ENCODE peak calls at places on chromosomes 1 and 21, in four cellular contexts. R, W, Y and K are unnamed samples.

GRCh38 chr1:217493290-217493689 is 137.6 kb downstream of the GPATCH2 start:
- DNase-seq in W (no peak), Y (no peak), R (no peak), K (peak)

GRCh38 chr1:234093741-234094140 is 189.3 kb downstream of the SLC35F3 start:
- DNase-seq in W (peak), R (no peak), Y (no peak), K (no peak)

GRCh38 chr1:167650266-167651160 is 20.5 kb downstream of the RCSD1 start:
- DNase-seq in Y (peak), R (no peak), W (no peak), K (no peak)

GRCh38 chr21:32260130-32260529 is 18.7 kb downstream of the MIS18A start:
- DNase-seq in W (no peak), Y (no peak), R (no peak), K (no peak)

GRCh38 chr1:180670681-180671080 is 38.9 kb downstream of the XPR1 start:
- DNase-seq in Y (no peak), R (no peak), W (no peak), K (no peak)

GRCh38 chr1:160091666-160092223 is 6.7 kb downstream of the IGSF8 start:
- DNase-seq in W (no peak), R (no peak), Y (no peak), K (no peak)

GRCh38 chr1:105137543-105138444 is 1388.1 kb downstream of the AMY1C start:
- DNase-seq in R (no peak), W (peak), Y (peak), K (peak)

GRCh38 chr1:109134423-109134822 is 20.5 kb downstream of the ELAPOR1 start:
- DNase-seq in Y (peak), R (no peak), W (no peak), K (peak)

GRCh38 chr1:62676606-62677356 is 11.4 kb downstream of the DOCK7 start:
- DNase-seq in W (no peak), R (no peak), Y (no peak), K (no peak)

GRCh38 chr1:33683913-33684312 is 180.0 kb upstream of the HMGB4 start:
- DNase-seq in R (no peak), W (peak), Y (no peak), K (no peak)

GRCh38 chr1:27413004-27413403 is 20.6 kb downstream of the GPR3 start:
- DNase-seq in W (no peak), R (no peak), Y (no peak), K (no peak)

GRCh38 chr1:163055005-163055404 is 14.2 kb upstream of the RGS4 start:
- DNase-seq in W (no peak), R (no peak), Y (no peak), K (no peak)

GRCh38 chr1:151549199-151549598 is 9.1 kb downstream of the TUFT1 start:
- DNase-seq in R (no peak), Y (no peak), W (no peak), K (no peak)

GRCh38 chr1:147185442-147185841 is 13.2 kb upstream of the PRKAB2 start:
- DNase-seq in R (no peak), Y (no peak), W (no peak), K (no peak)

GRCh38 chr1:25664800-25665199 is 48.2 kb downstream of the MAN1C1 start:
- DNase-seq in W (no peak), R (no peak), Y (no peak), K (no peak)

GRCh38 chr1:111369177-111369576 is 58.4 kb downstream of the OVGP1 start:
- DNase-seq in W (no peak), R (no peak), Y (no peak), K (no peak)

GRCh38 chr1:217260676-217261075 is 370.2 kb downstream of the GPATCH2 start:
- DNase-seq in W (no peak), R (no peak), Y (no peak), K (no peak)

GRCh38 chr1:206772228-206773002 is at the start of gene IL10:
- DNase-seq in W (no peak), R (no peak), Y (peak), K (no peak)

GRCh38 chr1:167454304-167454928 is 63.9 kb downstream of the CD247 start:
- DNase-seq in Y (no peak), W (no peak), R (no peak), K (peak)

GRCh38 chr1:41695118-41695517 is 210.6 kb upstream of the EDN2 start:
- DNase-seq in W (peak), R (no peak), Y (no peak), K (peak)

GRCh38 chr1:236024655-236025054 is 40.2 kb downstream of the NID1 start:
- DNase-seq in W (no peak), R (no peak), Y (no peak), K (no peak)

GRCh38 chr1:205255941-205256780 is 28.4 kb downstream of the TMCC2 start:
- DNase-seq in Y (peak), R (peak), W (peak), K (peak)

GRCh38 chr1:47983677-47984076 is 13.5 kb downstream of the TRABD2B start:
- DNase-seq in Y (no peak), W (no peak), R (no peak), K (no peak)

GRCh38 chr21:28127390-28127789 is 865.3 kb downstream of the LTN1 start:
- DNase-seq in W (no peak), R (no peak), Y (no peak), K (no peak)

GRCh38 chr1:166950156-166950555 is 25.2 kb downstream of the ILDR2 start:
- DNase-seq in R (no peak), Y (no peak), W (no peak), K (no peak)

GRCh38 chr1:70866522-70867256 is 180.9 kb downstream of the PTGER3 start:
- DNase-seq in Y (no peak), W (no peak), R (no peak), K (peak)

GRCh38 chr1:54285815-54286214 is 85.8 kb downstream of the MRPL37 start:
- DNase-seq in W (no peak), Y (no peak), R (no peak), K (no peak)
- H3K4me3 ChIP-seq in W (no peak), Y (no peak), R (peak), K (no peak)

DNA sequence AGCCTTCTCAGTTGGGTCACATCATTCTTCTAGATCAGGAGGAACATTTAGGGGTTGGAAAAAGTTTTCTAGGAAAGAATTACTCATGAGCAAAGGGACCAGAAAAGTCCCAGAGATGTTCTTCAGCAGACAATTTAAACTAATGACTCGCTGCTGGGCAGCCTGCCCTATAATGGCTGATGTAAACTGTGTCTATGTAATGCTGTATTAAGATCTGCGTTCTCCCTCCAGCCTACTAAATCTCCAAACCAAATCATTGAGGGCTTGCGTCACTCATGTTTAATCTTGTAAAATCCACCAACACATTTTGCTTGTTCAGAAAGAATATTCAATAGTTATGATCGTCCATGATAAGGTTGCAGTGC is 92.1 kb downstream of the LRRC8C start:
- DNase-seq in R (no peak), W (no peak), Y (no peak), K (no peak)
- H3K4me3 ChIP-seq in R (no peak), W (no peak), Y (no peak), K (no peak)

GRCh38 chr1:223887724-223888428 is 42.1 kb upstream of the TP53BP2 start:
- DNase-seq in W (no peak), Y (no peak), R (no peak), K (no peak)

GRCh38 chr1:223886516-223886921 is 40.8 kb upstream of the TP53BP2 start:
- DNase-seq in W (no peak), R (no peak), Y (no peak), K (no peak)

DNA sequence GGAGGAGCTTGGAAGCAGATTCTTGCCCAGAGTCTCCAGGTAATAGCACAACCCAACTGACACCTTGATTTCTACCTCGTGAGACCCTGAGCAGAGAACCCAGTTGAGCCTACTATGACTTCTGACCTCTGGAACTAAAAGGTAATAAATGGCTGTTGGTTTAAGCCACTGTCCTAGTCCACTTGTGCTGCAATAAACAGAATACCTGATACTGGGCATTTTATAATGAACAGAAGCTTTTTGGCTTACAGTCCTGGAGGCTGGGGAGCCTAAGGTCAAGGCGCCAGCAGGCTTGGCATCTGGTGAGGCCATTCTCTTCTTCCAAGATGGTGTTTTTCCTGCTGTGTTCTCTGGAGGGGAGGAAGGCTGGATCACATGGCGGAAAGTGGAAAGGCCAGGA is 39.9 kb upstream of the TP53BP2 start:
- DNase-seq in W (no peak), Y (no peak), R (no peak), K (no peak)
- H3K4me3 ChIP-seq in W (no peak), Y (no peak), R (no peak), K (no peak)

GRCh38 chr1:89836252-89836996 is 15.6 kb downstream of the LRRC8D start:
- DNase-seq in W (no peak), R (no peak), Y (no peak), K (no peak)
- H3K4me3 ChIP-seq in W (no peak), R (no peak), Y (no peak), K (no peak)

DNA sequence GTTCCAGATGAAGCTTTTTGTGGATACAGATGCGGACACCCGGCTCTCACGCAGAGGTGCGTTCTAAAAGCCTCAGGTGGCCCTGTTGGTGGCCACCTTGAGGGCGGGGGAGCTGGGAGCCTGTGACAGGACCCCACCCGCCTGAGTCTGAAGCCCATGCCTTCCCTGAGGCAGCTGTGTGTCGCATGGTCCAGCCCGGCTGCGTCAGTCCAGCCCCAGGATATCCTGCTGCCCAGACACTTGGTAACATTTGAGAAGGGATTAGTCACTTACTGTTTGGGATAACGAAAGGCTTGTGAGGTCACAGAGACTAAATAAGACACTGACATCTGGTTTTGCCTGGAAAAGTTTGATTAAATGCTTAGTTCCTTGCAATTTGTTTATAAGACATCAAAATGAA is 68.9 kb downstream of the UCK2 start:
- DNase-seq in Y (no peak), R (no peak), W (no peak), K (no peak)
- H3K4me3 ChIP-seq in Y (no peak), R (no peak), W (no peak), K (no peak)

GRCh38 chr1:15423355-15424077 is 13.8 kb downstream of the EFHD2 start:
- DNase-seq in W (no peak), Y (no peak), R (no peak), K (no peak)
- H3K4me3 ChIP-seq in W (no peak), Y (no peak), R (no peak), K (no peak)